ENCODE peak calls at places on chromosomes 3 and 15, in five cellular contexts. V, G, S, A and H are unnamed samples.

GRCh38 chr3:53718462-53718861 is 127.8 kb downstream of the CHDH start:
- DNase-seq in V (no peak), G (no peak), S (no peak), A (no peak), H (no peak)

GRCh38 chr3:89571707-89572106 is 464.3 kb downstream of the EPHA3 start:
- DNase-seq in V (no peak), G (no peak), S (no peak), A (no peak), H (no peak)

GRCh38 chr15:55434989-55435825 is 26.9 kb downstream of the PIERCE2 start:
- DNase-seq in V (peak; percentile 63), G (no peak), S (peak; percentile 71), A (peak; percentile 70), H (peak; percentile 22)

GRCh38 chr15:78810377-78811123 is 714 bp downstream of the ADAMTS7 start:
- DNase-seq in V (no peak), G (no peak), S (peak; percentile 37), A (peak; percentile 64), H (peak; percentile 40)

GRCh38 chr3:13072239-13073041 is 789 bp downstream of the IQSEC1 start:
- DNase-seq in V (peak; percentile 80), G (no peak), S (no peak), A (no peak), H (no peak)

GRCh38 chr3:188979236-188979635 is 192.5 kb upstream of the TPRG1 start:
- DNase-seq in V (no peak), G (no peak), S (no peak), A (no peak), H (no peak)

GRCh38 chr15:98421419-98422085 is 226.8 kb upstream of the IGF1R start:
- DNase-seq in V (peak; percentile 26), G (no peak), S (peak; percentile 54), A (peak; percentile 84), H (peak; percentile 56)

GRCh38 chr3:37130984-37131975 is 43.1 kb downstream of the LRRFIP2 start:
- DNase-seq in V (no peak), G (no peak), S (no peak), A (no peak), H (no peak)

GRCh38 chr15:66621491-66622467 is 56.0 kb upstream of the LCTL start:
- DNase-seq in V (no peak), G (no peak), S (no peak), A (peak; percentile 46), H (no peak)

GRCh38 chr3:16913264-16913580 is 28.5 kb downstream of the PLCL2 start:
- DNase-seq in V (no peak), G (no peak), S (no peak), A (no peak), H (no peak)

GRCh38 chr3:100603449-100603848 is 6.0 kb upstream of the ADGRG7 start:
- DNase-seq in V (peak; percentile 6), G (no peak), S (peak; percentile 59), A (peak; percentile 43), H (peak; percentile 33)

GRCh38 chr3:125051715-125052581 is 3.8 kb downstream of the HEG1 start:
- DNase-seq in V (peak; percentile 19), G (peak; percentile 42), S (no peak), A (no peak), H (peak; percentile 72)

GRCh38 chr15:70091649-70092461 is 5.9 kb downstream of the TLE3 start:
- DNase-seq in V (no peak), G (peak; percentile 65), S (no peak), A (peak; percentile 51), H (no peak)

GRCh38 chr3:172648736-172649135 is 62.1 kb downstream of the NCEH1 start:
- DNase-seq in V (no peak), G (no peak), S (no peak), A (no peak), H (no peak)

GRCh38 chr3:8532251-8532831 is 30.7 kb downstream of the LMCD1 start:
- DNase-seq in V (no peak), G (no peak), S (peak; percentile 32), A (no peak), H (no peak)

GRCh38 chr3:107208100-107208499 is 169.1 kb upstream of the CCDC54 start:
- DNase-seq in V (no peak), G (no peak), S (peak; percentile 49), A (peak; percentile 77), H (no peak)

GRCh38 chr3:11211531-11212300 is 57.4 kb downstream of the HRH1 start:
- DNase-seq in V (no peak), G (no peak), S (no peak), A (no peak), H (no peak)

GRCh38 chr15:79849789-79850188 is 47.0 kb downstream of the MTHFS start:
- DNase-seq in V (peak; percentile 54), G (no peak), S (peak; percentile 63), A (peak; percentile 60), H (peak; percentile 47)

GRCh38 chr15:67025719-67026118 is 39.7 kb upstream of the SMAD3 start:
- DNase-seq in V (no peak), G (no peak), S (peak; percentile 71), A (no peak), H (no peak)

GRCh38 chr3:49780080-49780967 is 6.0 kb downstream of the IP6K1 start:
- DNase-seq in V (no peak), G (no peak), S (no peak), A (no peak), H (no peak)
- H3K27ac ChIP-seq in V (no peak overlapping the region), G (no peak overlapping the region), S (no peak overlapping the region), A (no peak overlapping the region), H (no peak overlapping the region)

DNA sequence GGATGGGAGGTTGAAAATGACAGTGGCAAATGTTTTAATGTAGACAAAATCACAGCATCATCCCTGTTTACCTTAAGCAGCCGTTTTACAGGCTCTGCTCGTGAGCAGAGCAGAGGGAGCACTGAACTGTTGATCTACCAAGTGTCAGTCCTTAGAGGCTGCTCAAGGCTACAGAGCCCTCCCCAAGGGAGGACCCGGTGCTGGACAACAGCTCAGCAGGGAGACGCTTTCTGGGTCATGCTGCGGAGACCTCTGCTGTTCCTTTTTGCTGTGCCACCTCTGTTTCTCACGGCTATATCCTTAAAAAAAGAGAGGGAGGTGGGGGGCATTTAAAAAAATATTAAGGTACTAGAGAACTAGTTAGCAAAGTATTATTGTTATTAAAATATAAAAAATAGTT is 400.2 kb downstream of the GABRB3 start:
- DNase-seq in V (no peak), G (no peak), S (no peak), A (no peak), H (no peak)
- H3K9me3 ChIP-seq in V (no peaks in the 10 kb centered on the region), G (peaks cover 4% of the 10 kb centered on the region), S (no peaks in the 10 kb centered on the region), A (no peaks in the 10 kb centered on the region), H (peaks cover 13% of the 10 kb centered on the region)

GRCh38 chr3:177236704-177237103 is 39.4 kb upstream of the TBL1XR1 start:
- DNase-seq in V (no peak), G (no peak), S (no peak), A (no peak), H (no peak)

GRCh38 chr3:177237206-177237605 is 39.9 kb upstream of the TBL1XR1 start:
- DNase-seq in V (no peak), G (no peak), S (no peak), A (no peak), H (no peak)

GRCh38 chr3:177234121-177234520 is 36.8 kb upstream of the TBL1XR1 start:
- DNase-seq in V (no peak), G (no peak), S (no peak), A (no peak), H (no peak)

GRCh38 chr3:177238661-177239216 is 41.5 kb upstream of the TBL1XR1 start:
- DNase-seq in V (no peak), G (no peak), S (no peak), A (no peak), H (no peak)
- H3K27ac ChIP-seq in V (no peak overlapping the region), G (no peak overlapping the region), S (no peak overlapping the region), A (no peak overlapping the region), H (no peak overlapping the region)

GRCh38 chr3:158552124-158552523 is 18.9 kb upstream of the MLF1 start:
- DNase-seq in V (no peak), G (no peak), S (no peak), A (no peak), H (no peak)
- H3K9me3 ChIP-seq in V (no peaks in the 10 kb centered on the region), G (no peaks in the 10 kb centered on the region), S (no peaks in the 10 kb centered on the region), A (no peaks in the 10 kb centered on the region), H (no peaks in the 10 kb centered on the region)

DNA sequence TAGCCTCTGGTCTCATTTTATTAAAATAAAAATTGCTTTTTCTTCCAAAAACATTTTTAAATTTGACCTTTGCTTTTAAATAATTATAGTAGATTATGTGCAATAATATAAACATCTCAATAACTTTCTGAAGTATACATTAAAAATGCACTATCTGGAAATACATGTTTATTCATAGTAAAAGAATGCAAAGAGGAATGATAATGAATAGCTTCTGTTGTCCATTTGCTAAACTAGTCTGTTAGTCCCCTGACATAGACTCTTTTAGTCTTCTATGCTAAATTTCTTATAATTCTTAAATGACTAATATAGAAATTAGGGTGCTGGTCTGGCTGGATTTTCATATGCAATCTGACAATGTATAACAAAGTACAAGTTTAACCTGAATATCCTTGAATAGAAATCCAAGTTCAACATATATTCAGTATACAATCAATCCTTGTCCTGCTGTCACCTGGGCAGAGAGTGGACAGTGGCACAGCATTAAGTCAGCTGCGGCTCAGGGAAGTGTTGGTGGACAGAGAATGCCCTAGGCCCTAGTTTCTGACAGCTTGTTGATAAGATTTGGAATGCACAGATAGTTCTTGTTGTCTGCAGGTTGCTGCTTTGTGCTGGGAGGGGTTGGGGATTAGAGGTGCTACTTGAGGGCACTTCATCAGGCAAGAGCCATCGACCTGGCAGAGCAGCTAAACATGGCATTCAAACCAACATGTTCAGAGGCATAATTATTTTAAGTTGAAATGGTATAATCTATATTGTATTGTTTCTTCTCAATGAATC is 161.7 kb downstream of the MBNL1 start:
- DNase-seq in V (no peak), G (no peak), S (no peak), A (no peak), H (peak; percentile 29)
- H3K27ac ChIP-seq in V (no peak overlapping the region), G (no peak overlapping the region), S (no peak overlapping the region), A (no peak overlapping the region), H (no peak overlapping the region)

GRCh38 chr15:86711476-86711875 is 631.8 kb downstream of the AGBL1 start:
- DNase-seq in V (no peak), G (no peak), S (no peak), A (no peak), H (no peak)
- H3K9me3 ChIP-seq in V (no peaks in the 10 kb centered on the region), G (no peaks in the 10 kb centered on the region), S (no peaks in the 10 kb centered on the region), A (no peaks in the 10 kb centered on the region), H (no peaks in the 10 kb centered on the region)

GRCh38 chr15:82874961-82875360 is 65.5 kb downstream of the WHAMM start:
- DNase-seq in V (no peak), G (no peak), S (no peak), A (no peak), H (no peak)

GRCh38 chr15:82877825-82878224 is 68.4 kb downstream of the WHAMM start:
- DNase-seq in V (no peak), G (no peak), S (no peak), A (no peak), H (no peak)

GRCh38 chr15:82874267-82874666 is 64.8 kb downstream of the WHAMM start:
- DNase-seq in V (no peak), G (no peak), S (no peak), A (no peak), H (no peak)

GRCh38 chr15:82873000-82873680 is 63.7 kb downstream of the WHAMM start:
- DNase-seq in V (no peak), G (no peak), S (no peak), A (no peak), H (no peak)

GRCh38 chr15:82875411-82876003 is 66.1 kb downstream of the WHAMM start:
- DNase-seq in V (no peak), G (peak; percentile 5), S (no peak), A (no peak), H (no peak)
- H3K27ac ChIP-seq in V (no peak overlapping the region), G (no peak overlapping the region), S (no peak overlapping the region), A (no peak overlapping the region), H (no peak overlapping the region)